ENCODE peak calls at places on chromosomes 13 and 19, in six cellular contexts. One of them, this sample, is unnamed.

GRCh38 chr19:15279326-15279904 is 47.2 kb upstream of the EPHX3 start:
- DNase-seq in SK-N-SH: no peak
- DNase-seq in H1: no peak
- DNase-seq in GM12878: no peak
- DNase-seq in K562: no peak
- DNase-seq in HepG2: no peak
- DNase-seq in this sample: no peak

GRCh38 chr13:112451512-112452379 is 75.6 kb downstream of the SPACA7 start:
- DNase-seq in H1: no peak
- DNase-seq in HepG2: no peak
- DNase-seq in K562: no peak
- DNase-seq in SK-N-SH: peak
- DNase-seq in GM12878: no peak
- DNase-seq in this sample: no peak

GRCh38 chr19:21482863-21483276 is 22.5 kb upstream of the ZNF429 start:
- DNase-seq in GM12878: no peak
- DNase-seq in H1: peak
- DNase-seq in HepG2: peak
- DNase-seq in SK-N-SH: peak
- DNase-seq in K562: peak
- DNase-seq in this sample: no peak

GRCh38 chr19:1063030-1063908 is 3.7 kb upstream of the ARHGAP45 start:
- DNase-seq in GM12878: no peak
- DNase-seq in H1: no peak
- DNase-seq in SK-N-SH: peak
- DNase-seq in K562: peak
- DNase-seq in HepG2: no peak
- DNase-seq in this sample: no peak

GRCh38 chr19:46469541-46470185 is 1.7 kb downstream of the PNMA8A start:
- DNase-seq in K562: no peak
- DNase-seq in HepG2: no peak
- DNase-seq in SK-N-SH: no peak
- DNase-seq in GM12878: no peak
- DNase-seq in H1: no peak
- DNase-seq in this sample: no peak

GRCh38 chr19:12884202-12884601 is 2.8 kb downstream of the KLF1 start:
- DNase-seq in SK-N-SH: no peak
- DNase-seq in K562: no peak
- DNase-seq in GM12878: no peak
- DNase-seq in H1: no peak
- DNase-seq in HepG2: no peak
- DNase-seq in this sample: no peak

GRCh38 chr19:18683955-18684641 is 618 bp downstream of the CRTC1 start:
- DNase-seq in K562: no peak
- DNase-seq in H1: no peak
- DNase-seq in HepG2: no peak
- DNase-seq in SK-N-SH: no peak
- DNase-seq in GM12878: no peak
- DNase-seq in this sample: no peak

GRCh38 chr13:78660130-78660857 is 1.3 kb upstream of the OBI1 start:
- DNase-seq in HepG2: peak
- DNase-seq in SK-N-SH: peak
- DNase-seq in K562: no peak
- DNase-seq in GM12878: no peak
- DNase-seq in H1: no peak
- DNase-seq in this sample: no peak

GRCh38 chr19:17966497-17967257 is at the start of gene KCNN1:
- DNase-seq in K562: peak
- DNase-seq in GM12878: no peak
- DNase-seq in SK-N-SH: peak
- DNase-seq in HepG2: no peak
- DNase-seq in H1: no peak
- DNase-seq in this sample: no peak

DNA sequence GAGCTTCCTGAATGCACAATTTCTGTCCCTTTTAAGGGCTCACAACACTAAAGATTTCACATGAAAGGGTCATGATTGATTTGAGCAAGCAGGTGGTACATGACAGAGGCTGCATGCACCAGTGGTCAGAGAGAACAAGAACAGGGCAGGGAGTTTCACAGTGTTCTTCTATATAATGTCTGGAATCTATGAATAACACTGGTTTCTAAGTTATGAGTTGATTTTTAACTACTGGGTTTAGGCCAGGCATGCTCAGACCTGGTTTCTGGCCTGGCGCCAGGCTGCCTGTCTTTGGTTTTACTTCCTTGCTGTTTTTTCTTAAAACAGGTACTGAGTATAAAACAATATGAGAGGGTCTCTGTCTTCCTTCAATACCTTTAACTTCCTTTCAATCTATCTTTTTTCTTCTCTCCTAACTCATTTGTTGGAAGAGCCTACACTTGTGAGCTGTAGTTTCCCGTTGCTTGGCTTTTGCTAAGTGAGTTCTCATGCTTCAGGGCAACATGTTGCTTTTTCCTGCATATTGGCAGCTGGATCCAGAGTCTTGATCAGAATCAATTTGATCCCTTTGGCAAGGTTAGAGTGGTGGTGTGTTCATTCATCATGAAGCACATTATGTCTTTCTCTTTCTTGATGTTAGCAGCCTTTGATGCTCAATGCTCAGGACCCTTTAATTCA is 38.5 kb upstream of the FGF14 start:
- DNase-seq in H1: no peak
- DNase-seq in GM12878: peak
- DNase-seq in HepG2: no peak
- DNase-seq in SK-N-SH: no peak
- DNase-seq in K562: no peak
- DNase-seq in this sample: no peak
- TF ChIP-seq GABPA in H1: no peak
- TF ChIP-seq GABPA in GM12878: no peak
- TF ChIP-seq GABPA in HepG2: no peak
- TF ChIP-seq GABPA in SK-N-SH: no peak
- TF ChIP-seq GABPA in K562: no peak
- TF ChIP-seq GABPA in this sample: no peak

GRCh38 chr13:27182054-27182453 is 10.4 kb upstream of the USP12 start:
- DNase-seq in HepG2: no peak
- DNase-seq in GM12878: no peak
- DNase-seq in K562: no peak
- DNase-seq in H1: no peak
- DNase-seq in SK-N-SH: no peak
- DNase-seq in this sample: no peak

GRCh38 chr13:27188239-27188638 is 16.6 kb upstream of the USP12 start:
- DNase-seq in K562: no peak
- DNase-seq in H1: no peak
- DNase-seq in HepG2: no peak
- DNase-seq in GM12878: no peak
- DNase-seq in SK-N-SH: no peak
- DNase-seq in this sample: no peak

GRCh38 chr13:27186295-27186694 is 14.7 kb upstream of the USP12 start:
- DNase-seq in K562: no peak
- DNase-seq in GM12878: no peak
- DNase-seq in HepG2: no peak
- DNase-seq in SK-N-SH: no peak
- DNase-seq in H1: no peak
- DNase-seq in this sample: no peak

GRCh38 chr13:27182844-27183497 is 11.4 kb upstream of the USP12 start:
- DNase-seq in GM12878: no peak
- DNase-seq in H1: no peak
- DNase-seq in SK-N-SH: no peak
- DNase-seq in HepG2: peak
- DNase-seq in K562: peak
- DNase-seq in this sample: no peak

GRCh38 chr13:27183561-27184147 is 12.0 kb upstream of the USP12 start:
- DNase-seq in K562: no peak
- DNase-seq in SK-N-SH: no peak
- DNase-seq in HepG2: no peak
- DNase-seq in H1: no peak
- DNase-seq in GM12878: no peak
- DNase-seq in this sample: no peak
- TF ChIP-seq GABPA in K562: no peak
- TF ChIP-seq GABPA in SK-N-SH: no peak
- TF ChIP-seq GABPA in HepG2: no peak
- TF ChIP-seq GABPA in H1: no peak
- TF ChIP-seq GABPA in GM12878: no peak
- TF ChIP-seq GABPA in this sample: no peak

GRCh38 chr13:100039740-100040139 is 49.2 kb upstream of the PCCA start:
- DNase-seq in GM12878: no peak
- DNase-seq in H1: no peak
- DNase-seq in HepG2: peak
- DNase-seq in SK-N-SH: no peak
- DNase-seq in K562: no peak
- DNase-seq in this sample: no peak

GRCh38 chr13:100035936-100036335 is 53.0 kb upstream of the PCCA start:
- DNase-seq in H1: no peak
- DNase-seq in HepG2: peak
- DNase-seq in K562: no peak
- DNase-seq in GM12878: no peak
- DNase-seq in SK-N-SH: no peak
- DNase-seq in this sample: no peak

GRCh38 chr13:100044936-100045335 is 44.0 kb upstream of the PCCA start:
- DNase-seq in K562: no peak
- DNase-seq in H1: no peak
- DNase-seq in HepG2: peak
- DNase-seq in SK-N-SH: no peak
- DNase-seq in GM12878: no peak
- DNase-seq in this sample: no peak

GRCh38 chr13:100045355-100045754 is 43.5 kb upstream of the PCCA start:
- DNase-seq in K562: no peak
- DNase-seq in H1: no peak
- DNase-seq in HepG2: no peak
- DNase-seq in SK-N-SH: no peak
- DNase-seq in GM12878: no peak
- DNase-seq in this sample: no peak

GRCh38 chr13:100040196-100040595 is 48.7 kb upstream of the PCCA start:
- DNase-seq in HepG2: peak
- DNase-seq in K562: no peak
- DNase-seq in SK-N-SH: no peak
- DNase-seq in GM12878: no peak
- DNase-seq in H1: no peak
- DNase-seq in this sample: no peak
- TF ChIP-seq GABPA in HepG2: no peak
- TF ChIP-seq GABPA in K562: no peak
- TF ChIP-seq GABPA in SK-N-SH: no peak
- TF ChIP-seq GABPA in GM12878: no peak
- TF ChIP-seq GABPA in H1: no peak
- TF ChIP-seq GABPA in this sample: no peak

GRCh38 chr19:53374743-53375142 is 9.2 kb downstream of the ZNF525 start:
- DNase-seq in K562: no peak
- DNase-seq in SK-N-SH: no peak
- DNase-seq in HepG2: no peak
- DNase-seq in H1: no peak
- DNase-seq in GM12878: no peak
- DNase-seq in this sample: no peak
- TF ChIP-seq GABPA in K562: no peak
- TF ChIP-seq GABPA in SK-N-SH: no peak
- TF ChIP-seq GABPA in HepG2: no peak
- TF ChIP-seq GABPA in H1: no peak
- TF ChIP-seq GABPA in GM12878: no peak
- TF ChIP-seq GABPA in this sample: no peak

DNA sequence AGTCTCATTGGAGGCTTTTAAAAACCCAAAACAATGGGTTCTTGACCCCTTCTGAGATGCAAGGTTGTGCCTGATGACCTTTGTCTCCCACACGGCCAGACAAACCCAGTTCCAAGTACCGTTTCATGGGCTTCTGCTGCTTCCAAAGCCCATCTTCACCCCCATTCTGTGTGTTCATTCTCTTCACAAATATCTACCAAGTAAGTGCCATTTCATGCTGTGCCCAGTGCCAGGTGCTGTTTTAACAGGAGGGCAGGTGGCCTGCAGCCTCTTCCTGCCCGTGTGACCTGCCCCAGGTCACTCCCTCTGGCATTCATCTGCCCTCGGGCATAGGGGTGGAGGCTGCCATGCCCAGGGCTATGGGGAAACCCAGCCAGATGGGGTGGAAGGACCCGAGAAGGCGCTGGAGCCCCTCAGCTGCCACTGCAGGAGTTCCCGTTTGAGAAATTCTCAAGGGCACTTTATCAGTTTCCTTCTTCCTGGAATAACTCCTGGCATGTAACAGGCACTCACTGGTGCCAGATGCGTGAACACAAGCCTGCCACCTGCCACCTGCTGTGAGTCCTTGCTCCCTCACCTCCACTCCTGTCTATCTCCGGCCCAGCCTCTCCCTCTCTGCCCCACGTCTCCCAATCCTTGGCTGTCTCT is 12.5 kb downstream of the CAPN12 start:
- DNase-seq in GM12878: no peak
- DNase-seq in HepG2: no peak
- DNase-seq in SK-N-SH: no peak
- DNase-seq in H1: no peak
- DNase-seq in K562: no peak
- DNase-seq in this sample: no peak
- TF ChIP-seq GABPA in GM12878: no peak
- TF ChIP-seq GABPA in HepG2: no peak
- TF ChIP-seq GABPA in SK-N-SH: no peak
- TF ChIP-seq GABPA in H1: no peak
- TF ChIP-seq GABPA in K562: no peak
- TF ChIP-seq GABPA in this sample: no peak

GRCh38 chr19:29259153-29259552 is 46.2 kb upstream of the UQCRFS1 start:
- DNase-seq in HepG2: no peak
- DNase-seq in GM12878: no peak
- DNase-seq in K562: peak
- DNase-seq in H1: no peak
- DNase-seq in SK-N-SH: no peak
- DNase-seq in this sample: no peak

GRCh38 chr19:29263305-29264080 is 50.5 kb upstream of the UQCRFS1 start:
- DNase-seq in GM12878: no peak
- DNase-seq in K562: peak
- DNase-seq in HepG2: peak
- DNase-seq in SK-N-SH: peak
- DNase-seq in H1: no peak
- DNase-seq in this sample: peak

GRCh38 chr19:29259867-29260281 is 46.9 kb upstream of the UQCRFS1 start:
- DNase-seq in SK-N-SH: no peak
- DNase-seq in H1: no peak
- DNase-seq in HepG2: no peak
- DNase-seq in GM12878: no peak
- DNase-seq in K562: no peak
- DNase-seq in this sample: no peak

GRCh38 chr19:29262085-29262484 is 49.1 kb upstream of the UQCRFS1 start:
- DNase-seq in GM12878: no peak
- DNase-seq in SK-N-SH: no peak
- DNase-seq in HepG2: no peak
- DNase-seq in H1: no peak
- DNase-seq in K562: no peak
- DNase-seq in this sample: no peak

GRCh38 chr19:29260477-29261317 is 47.7 kb upstream of the UQCRFS1 start:
- DNase-seq in K562: peak
- DNase-seq in H1: no peak
- DNase-seq in GM12878: peak
- DNase-seq in HepG2: peak
- DNase-seq in SK-N-SH: peak
- DNase-seq in this sample: peak
- TF ChIP-seq GABPA in K562: no peak
- TF ChIP-seq GABPA in H1: no peak
- TF ChIP-seq GABPA in GM12878: no peak
- TF ChIP-seq GABPA in HepG2: no peak
- TF ChIP-seq GABPA in SK-N-SH: no peak
- TF ChIP-seq GABPA in this sample: no peak

GRCh38 chr19:11880598-11880997 is 7.0 kb upstream of the ZNF69 start:
- DNase-seq in HepG2: no peak
- DNase-seq in H1: no peak
- DNase-seq in GM12878: no peak
- DNase-seq in SK-N-SH: no peak
- DNase-seq in K562: no peak
- DNase-seq in this sample: no peak
- TF ChIP-seq GABPA in HepG2: no peak
- TF ChIP-seq GABPA in H1: no peak
- TF ChIP-seq GABPA in GM12878: no peak
- TF ChIP-seq GABPA in SK-N-SH: no peak
- TF ChIP-seq GABPA in K562: no peak
- TF ChIP-seq GABPA in this sample: no peak